ENCODE peak calls at places on chromosome 7, in six cellular contexts. O, Q, Y, J, G and H are unnamed samples.

GRCh38 chr7:77866791-77867190 is 68.2 kb downstream of the PHTF2 start:
- DNase-seq in G (peak; percentile 58), Q (peak; percentile 87), J (peak; percentile 16), O (no peak), Y (no peak), H (peak; percentile 85)

GRCh38 chr7:155764432-155764798 is 47.8 kb downstream of the SHH start:
- DNase-seq in J (no peak), Q (no peak), G (no peak), Y (no peak), O (no peak), H (no peak)

GRCh38 chr7:134714791-134715190 is 64.6 kb upstream of the CALD1 start:
- DNase-seq in Q (no peak), O (no peak), G (no peak), Y (no peak), J (no peak), H (no peak)

GRCh38 chr7:132609906-132610520 is 33.7 kb upstream of the PLXNA4 start:
- DNase-seq in Q (no peak), O (no peak), G (no peak), Y (no peak), J (no peak), H (no peak)

GRCh38 chr7:3214090-3214413 is 87.0 kb upstream of the SDK1 start:
- DNase-seq in J (no peak), Y (no peak), O (no peak), Q (no peak), G (no peak), H (no peak)

GRCh38 chr7:71424166-71424803 is 292.3 kb downstream of the GALNT17 start:
- DNase-seq in J (no peak), Y (no peak), G (no peak), O (no peak), Q (no peak), H (no peak)

GRCh38 chr7:140062118-140062527 is 628 bp downstream of the PARP12 start:
- DNase-seq in Y (no peak), J (no peak), O (no peak), G (peak; percentile 32), Q (no peak), H (no peak)

GRCh38 chr7:140605337-140605736 is 35.3 kb downstream of the DENND2A start:
- DNase-seq in J (no peak), G (peak; percentile 85), O (no peak), Y (no peak), Q (peak; percentile 96), H (peak; percentile 67)

GRCh38 chr7:75987805-75988630 is 6.4 kb downstream of the TMEM120A start:
- DNase-seq in Y (no peak), G (no peak), Q (no peak), O (peak; percentile 62), J (no peak), H (no peak)

GRCh38 chr7:99679032-99679399 is 780 bp downstream of the CYP3A5 start:
- DNase-seq in J (no peak), Q (peak; percentile 22), G (peak; percentile 71), Y (peak; percentile 49), O (no peak), H (peak; percentile 14)

GRCh38 chr7:132065193-132065972 is 509.0 kb upstream of the PODXL start:
- DNase-seq in O (peak; percentile 82), J (no peak), Q (peak; percentile 95), Y (peak; percentile 39), G (peak; percentile 97), H (peak; percentile 97)

GRCh38 chr7:3836855-3837254 is 535.8 kb downstream of the SDK1 start:
- DNase-seq in Y (no peak), Q (no peak), G (no peak), O (no peak), J (no peak), H (no peak)

GRCh38 chr7:46352335-46352954 is 431.4 kb upstream of the IGFBP3 start:
- DNase-seq in O (no peak), Q (peak; percentile 72), Y (peak; percentile 56), G (peak; percentile 71), J (no peak), H (peak; percentile 77)

GRCh38 chr7:155580367-155580766 is 34.0 kb upstream of the CNPY1 start:
- DNase-seq in Y (no peak), O (no peak), G (no peak), Q (no peak), J (no peak), H (no peak)

GRCh38 chr7:151485006-151485732 is 34.5 kb downstream of the RHEB start:
- DNase-seq in O (no peak), Y (peak; percentile 29), G (peak; percentile 82), Q (peak; percentile 88), J (no peak), H (peak; percentile 71)

GRCh38 chr7:3217166-3217565 is 83.9 kb upstream of the SDK1 start:
- DNase-seq in Q (peak; percentile 61), J (no peak), O (no peak), G (no peak), Y (no peak), H (no peak)

GRCh38 chr7:81515009-81515408 is 254.8 kb downstream of the HGF start:
- DNase-seq in J (no peak), Q (peak; percentile 49), O (no peak), Y (no peak), G (no peak), H (peak; percentile 25)
- TF ChIP-seq CTCF in J (no peak), Q (no peak), O (no peak), Y (no peak), G (no peak), H (no peak)

GRCh38 chr7:101161692-101162461 is 3.5 kb downstream of the VGF start:
- DNase-seq in Y (no peak), J (no peak), G (no peak), Q (no peak), O (no peak), H (no peak)

GRCh38 chr7:101162551-101163280 is 2.7 kb downstream of the VGF start:
- DNase-seq in Y (no peak), G (peak; percentile 89), Q (peak; percentile 50), J (peak; percentile 50), O (no peak), H (peak; percentile 42)

GRCh38 chr7:101165075-101165957 is at the start of gene VGF:
- DNase-seq in Y (peak; percentile 83), O (peak; percentile 92), J (peak; percentile 86), G (peak; percentile 98), Q (peak; percentile 92), H (peak; percentile 92)

GRCh38 chr7:101164071-101164840 is 1.1 kb downstream of the VGF start:
- DNase-seq in O (no peak), Y (no peak), G (peak; percentile 89), J (no peak), Q (peak; percentile 65), H (peak; percentile 65)

GRCh38 chr7:101163281-101164070 is 1.9 kb downstream of the VGF start:
- DNase-seq in O (no peak), J (no peak), G (peak; percentile 71), Y (peak; percentile 73), Q (no peak), H (no peak)
- H3K4me3 ChIP-seq in O (no peak overlapping the region), J (peak overlapping the region; percentile 32), G (peak overlapping the region; percentile 42), Y (peak overlapping the region; percentile 73), Q (peak overlapping the region; percentile 45), H (peak overlapping the region; percentile 48)

DNA sequence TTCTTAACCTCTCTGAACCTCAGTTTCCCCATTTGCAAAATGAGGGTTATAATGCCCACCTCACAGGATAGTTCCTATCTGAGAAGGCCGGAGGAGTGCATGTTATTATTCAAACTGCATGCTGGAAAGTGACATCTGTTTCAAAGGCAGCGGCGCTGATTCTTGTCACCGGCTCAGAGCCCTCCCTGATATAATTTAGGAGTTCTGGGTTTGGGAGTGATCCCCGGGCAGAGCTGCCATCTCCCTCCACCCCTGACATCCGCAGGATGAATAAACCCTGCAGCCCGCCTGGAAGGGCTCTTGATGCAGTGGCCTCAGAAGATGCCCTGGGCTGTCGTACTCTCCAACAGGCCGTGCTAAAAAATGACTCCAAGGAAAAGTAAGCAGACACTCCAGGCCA is 47.0 kb upstream of the MYL10 start:
- DNase-seq in Q (no peak), J (no peak), O (no peak), Y (no peak), G (no peak), H (no peak)
- TF ChIP-seq CTCF in Q (no peak), J (no peak), O (no peak), Y (no peak), G (no peak), H (no peak)

DNA sequence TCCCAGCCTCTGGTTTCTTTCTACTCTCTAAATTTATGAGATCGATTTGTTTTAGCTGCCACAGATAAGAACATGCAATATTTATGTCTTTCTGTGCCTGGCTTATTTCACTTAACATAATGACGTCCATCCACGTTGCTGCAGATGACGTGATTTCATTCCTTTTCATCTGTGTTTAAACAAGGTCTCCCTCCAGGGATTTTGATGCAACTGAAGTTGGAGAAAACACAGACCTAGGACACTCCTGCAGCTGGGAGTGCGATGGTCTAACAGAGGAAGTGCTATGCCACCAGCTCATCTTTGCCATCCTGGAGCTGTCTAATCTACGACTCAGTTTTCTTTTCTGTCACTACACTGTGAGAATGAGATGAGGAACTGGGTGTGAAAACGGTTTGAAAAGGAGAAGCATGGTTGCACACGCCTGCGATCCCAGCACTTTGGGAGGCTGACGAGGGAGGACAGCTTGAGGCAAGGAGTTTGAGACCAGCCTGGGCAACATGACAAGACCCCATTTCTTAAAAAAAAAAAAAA is 1.5 kb upstream of the KCTD7 start:
- DNase-seq in O (peak; percentile 91), J (peak; percentile 57), Y (no peak), Q (peak; percentile 89), G (peak; percentile 54), H (peak; percentile 55)
- H3K4me3 ChIP-seq in O (no peak overlapping the region), J (no peak overlapping the region), Y (no peak overlapping the region), Q (no peak overlapping the region), G (no peak overlapping the region), H (peak overlapping the region; percentile 72)

GRCh38 chr7:55140221-55140980 is 121.6 kb downstream of the EGFR start:
- DNase-seq in O (peak; percentile 80), G (peak; percentile 88), Q (peak; percentile 86), J (no peak), Y (no peak), H (peak; percentile 71)
- TF ChIP-seq CTCF in O (no peak), G (no peak), Q (no peak), J (no peak), Y (no peak), H (no peak)

DNA sequence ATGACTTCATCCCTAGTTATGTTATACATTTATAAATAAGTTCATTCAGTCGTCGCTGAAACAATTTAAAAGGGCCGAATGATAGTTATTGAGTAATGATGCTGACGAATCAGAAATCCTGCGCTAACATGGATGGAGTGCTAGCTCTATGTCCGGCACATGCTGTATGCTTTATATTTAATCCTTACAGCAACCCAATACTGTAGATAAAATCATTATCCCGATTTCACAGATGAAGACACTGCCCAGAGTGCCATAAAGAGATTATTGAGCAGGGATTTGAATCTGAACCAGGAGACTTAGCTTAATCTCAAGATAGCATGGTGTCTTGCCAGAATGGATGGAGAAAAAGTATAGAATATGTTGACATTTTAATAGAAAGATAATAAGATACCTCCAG is 1.1 kb upstream of the ICA1 start:
- DNase-seq in J (no peak), Y (no peak), O (no peak), G (no peak), Q (no peak), H (no peak)
- H3K4me3 ChIP-seq in J (no peak overlapping the region), Y (peak overlapping the region; percentile 82), O (no peak overlapping the region), G (no peak overlapping the region), Q (no peak overlapping the region), H (no peak overlapping the region)